ENCODE peak calls at places on chromosome 22, in seven cellular contexts. D, O, K, M, H, L and R are unnamed samples.

GRCh38 chr22:43470218-43470617 is 58.4 kb downstream of the MPPED1 start:
- DNase-seq in H (no peak), D (no peak), O (no peak), K (no peak), M (no peak), L (no peak), R (no peak)

GRCh38 chr22:30335236-30335635 is 8.5 kb upstream of the TBC1D10A start:
- DNase-seq in K (no peak), O (no peak), M (peak; percentile 62), L (no peak), D (no peak), H (no peak), R (no peak)

GRCh38 chr22:29270475-29271271 is 2.6 kb downstream of the EWSR1 start:
- DNase-seq in O (no peak), M (no peak), H (peak; percentile 35), L (no peak), D (peak; percentile 58), K (no peak), R (no peak)

GRCh38 chr22:32644252-32645100 is 157.0 kb upstream of the TIMP3 start:
- DNase-seq in M (peak; percentile 79), O (no peak), H (peak; percentile 91), D (peak; percentile 59), K (no peak), L (no peak), R (peak; percentile 63)

GRCh38 chr22:42084874-42085273 is 5.4 kb downstream of the SMDT1 start:
- DNase-seq in O (no peak), L (no peak), D (no peak), K (no peak), M (no peak), H (no peak), R (no peak)

GRCh38 chr22:20805972-20806471 is 32.1 kb downstream of the SERPIND1 start:
- DNase-seq in L (no peak), D (peak; percentile 10), K (no peak), M (peak; percentile 47), H (peak; percentile 30), O (no peak), R (peak; percentile 74)

GRCh38 chr22:18076060-18076497 is 1.7 kb upstream of the PEX26 start:
- DNase-seq in K (peak; percentile 59), L (no peak), D (peak; percentile 91), O (peak; percentile 79), H (peak; percentile 89), M (peak; percentile 77), R (peak; percentile 87)

GRCh38 chr22:44753189-44754042 is 1.0 kb downstream of the ARHGAP8 start:
- DNase-seq in L (no peak), D (peak; percentile 81), K (no peak), O (no peak), H (no peak), M (no peak), R (peak; percentile 56)

GRCh38 chr22:37818397-37819099 is 4.6 kb upstream of the GALR3 start:
- DNase-seq in K (peak; percentile 77), O (no peak), D (peak; percentile 35), L (no peak), M (no peak), H (peak; percentile 62), R (peak; percentile 77)

GRCh38 chr22:30226192-30226832 is 20.2 kb downstream of the LIF start:
- DNase-seq in K (no peak), O (no peak), M (no peak), L (no peak), H (peak; percentile 71), D (peak; percentile 56), R (no peak)

GRCh38 chr22:49664371-49664881 is 163.2 kb downstream of the BRD1 start:
- DNase-seq in H (no peak), M (no peak), D (no peak), K (peak; percentile 21), O (no peak), L (no peak), R (no peak)

GRCh38 chr22:48488149-48488551 is 1339.5 kb downstream of the BRD1 start:
- DNase-seq in D (no peak), L (no peak), K (peak; percentile 34), M (no peak), O (no peak), H (no peak), R (peak; percentile 48)

GRCh38 chr22:32994046-32994827 is 63.9 kb downstream of the SYN3 start:
- DNase-seq in L (no peak), D (no peak), M (no peak), H (no peak), O (peak; percentile 36), K (no peak), R (peak; percentile 39)

GRCh38 chr22:44396727-44397722 is 84.3 kb upstream of the SHISAL1 start:
- DNase-seq in M (no peak), O (no peak), D (no peak), K (peak; percentile 19), L (no peak), H (no peak), R (no peak)

GRCh38 chr22:45263790-45264269 is 20.9 kb upstream of the UPK3A start:
- DNase-seq in H (peak; percentile 91), M (peak; percentile 83), O (no peak), D (peak; percentile 84), K (peak; percentile 84), L (no peak), R (peak; percentile 88)

GRCh38 chr22:45425531-45426265 is 12.2 kb downstream of the RIBC2 start:
- DNase-seq in H (no peak), K (no peak), M (no peak), D (no peak), L (no peak), O (no peak), R (no peak)

GRCh38 chr22:22771696-22772377 is 115.8 kb upstream of the IGLL5 start:
- DNase-seq in D (no peak), K (no peak), L (no peak), O (no peak), M (no peak), H (no peak), R (no peak)

GRCh38 chr22:29871684-29872083 is 11.3 kb upstream of the MTMR3 start:
- DNase-seq in H (peak; percentile 44), K (no peak), M (no peak), D (no peak), L (no peak), O (no peak), R (peak; percentile 42)

GRCh38 chr22:29907753-29908515 is 25.0 kb downstream of the MTMR3 start:
- DNase-seq in L (no peak), H (peak; percentile 91), K (no peak), M (peak; percentile 93), D (peak; percentile 99), O (no peak), R (peak; percentile 47)

GRCh38 chr22:50208430-50208938 is 7.7 kb downstream of the SELENOO start:
- DNase-seq in D (no peak), H (no peak), M (no peak), O (no peak), L (no peak), K (no peak), R (no peak)

GRCh38 chr22:43303751-43304150 is 39.4 kb downstream of the SCUBE1 start:
- DNase-seq in M (no peak), O (no peak), H (no peak), L (no peak), D (no peak), K (no peak), R (no peak)

GRCh38 chr22:44089717-44090570 is 65.8 kb downstream of the PARVB start:
- DNase-seq in K (no peak), H (no peak), O (no peak), D (no peak), L (no peak), M (no peak), R (no peak)

DNA sequence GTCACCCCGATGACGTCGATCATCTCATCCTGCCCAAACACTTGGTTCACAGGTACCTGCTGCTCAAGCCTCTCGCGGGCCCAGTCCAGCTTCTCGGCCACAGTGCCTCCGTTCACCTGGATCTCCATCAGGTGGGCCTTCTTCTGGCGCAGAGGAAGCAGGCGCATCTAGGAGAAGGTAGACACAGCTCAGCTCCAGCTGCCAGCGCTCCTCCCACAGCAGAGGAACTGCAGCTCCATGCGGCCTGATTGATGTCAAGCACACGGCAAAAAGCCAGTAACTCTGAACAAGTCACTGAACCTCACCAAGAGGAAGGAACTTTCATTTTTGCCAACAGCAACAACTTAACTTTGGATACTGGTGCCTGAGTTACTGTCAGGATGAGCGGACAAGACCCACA is 4.0 kb downstream of the RPL3 start:
- DNase-seq in H (no peak), D (no peak), L (no peak), K (no peak), M (no peak), O (no peak), R (no peak)
- H2BK120ac ChIP-seq in H (no peak overlapping the region), D (no peak overlapping the region), L (no peak overlapping the region), K (no peak overlapping the region), M (no peak overlapping the region), O (no peak overlapping the region), R (no peak overlapping the region)

DNA sequence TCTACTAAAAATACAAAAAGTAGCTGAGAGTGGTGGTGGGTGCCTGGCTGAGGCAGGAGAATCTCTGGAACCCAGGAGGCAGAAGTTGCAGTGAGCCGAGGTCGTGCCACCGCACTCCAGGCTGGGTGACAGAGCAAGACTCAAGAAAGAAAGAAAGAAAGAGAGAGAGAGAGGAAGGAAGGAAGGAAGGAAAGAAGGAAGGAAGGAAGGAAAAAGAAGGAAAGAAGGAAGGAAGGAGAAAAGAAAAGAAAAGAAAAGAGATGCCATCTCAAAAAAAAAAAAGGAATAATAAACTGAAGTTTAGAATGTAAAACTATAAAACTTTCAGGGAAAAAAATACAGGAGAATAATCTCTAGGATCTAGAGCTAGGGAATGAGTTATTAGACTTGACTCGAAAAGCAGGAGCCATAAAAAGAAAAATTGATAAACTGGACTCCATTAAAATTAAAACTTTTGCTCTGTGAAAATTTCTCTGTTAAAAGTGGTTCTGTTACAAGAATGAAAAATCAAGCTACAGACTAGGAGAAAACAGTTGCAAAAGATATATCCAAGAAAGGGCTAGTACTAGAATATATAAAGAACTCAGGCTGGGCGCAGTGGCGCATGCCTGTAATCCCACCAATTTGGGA is 13.4 kb upstream of the SEPTIN5 start:
- DNase-seq in L (no peak), M (no peak), K (no peak), D (no peak), H (no peak), O (no peak), R (no peak)
- H2BK120ac ChIP-seq in L (no peak overlapping the region), M (no peak overlapping the region), K (no peak overlapping the region), D (no peak overlapping the region), H (no peak overlapping the region), O (no peak overlapping the region), R (no peak overlapping the region)

DNA sequence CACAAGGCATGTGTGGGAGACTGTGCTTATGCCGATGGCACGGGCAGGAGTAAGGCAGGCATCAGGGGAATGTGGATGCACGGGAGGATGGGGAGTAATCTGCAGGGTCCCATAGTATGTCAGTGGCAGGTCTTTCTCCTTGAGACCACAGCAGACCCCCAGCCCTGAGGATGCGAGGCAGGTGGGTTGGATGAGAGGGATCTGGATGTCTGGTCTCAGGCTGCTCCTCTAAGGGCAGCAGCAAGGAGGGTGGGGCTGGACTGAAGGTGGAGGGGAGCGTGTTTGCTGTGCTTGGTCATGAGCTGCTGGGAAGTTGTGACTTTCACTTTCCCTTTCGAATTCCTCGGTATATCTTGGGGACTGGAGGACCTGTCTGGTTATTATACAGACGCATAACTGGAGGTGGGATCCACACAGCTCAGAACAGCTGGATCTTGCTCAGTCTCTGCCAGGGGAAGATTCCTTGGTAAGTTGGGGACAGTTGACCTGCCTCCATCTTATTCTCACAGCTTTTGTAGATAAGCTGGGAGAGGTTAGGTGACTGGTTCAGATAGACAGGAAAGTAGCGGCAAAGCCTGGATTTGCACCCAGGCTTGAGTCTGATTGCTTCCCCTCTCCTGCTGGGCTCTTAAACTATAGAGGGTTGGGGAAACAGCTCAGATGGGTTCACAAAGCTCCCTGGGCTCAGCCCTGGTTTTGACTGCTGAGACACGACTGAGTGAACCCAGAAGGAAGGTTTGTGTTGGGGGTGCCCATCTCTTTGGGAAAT is at the start of gene APOL1:
- DNase-seq in O (no peak), K (peak; percentile 12), D (peak; percentile 43), H (peak; percentile 72), L (no peak), M (peak; percentile 42), R (no peak)
- H2BK120ac ChIP-seq in O (no peak within 1 kb of the TSS), K (no peak within 1 kb of the TSS), D (no peak within 1 kb of the TSS), H (no peak within 1 kb of the TSS), L (no peak within 1 kb of the TSS), M (no peak within 1 kb of the TSS), R (no peak within 1 kb of the TSS)

GRCh38 chr22:24601217-24602104 is 1.5 kb upstream of the GGT1 start:
- DNase-seq in M (peak; percentile 59), H (no peak), D (no peak), L (no peak), O (no peak), K (no peak), R (no peak)
- H2BK120ac ChIP-seq in M (peak overlapping the region; percentile 28), H (no peak overlapping the region), D (no peak overlapping the region), L (no peak overlapping the region), O (no peak overlapping the region), K (no peak overlapping the region), R (no peak overlapping the region)